ENCODE peak calls at places on chromosomes 13 and 19, in seven cellular contexts. H, O, Q, I, T, R and U are unnamed samples.

GRCh38 chr13:51501096-51501495 is 48.3 kb upstream of the INTS6 start:
- DNase-seq in I (no peak), H (no peak), Q (peak; percentile 52), R (no peak), T (no peak), O (no peak), U (no peak)

GRCh38 chr19:31444931-31445330 is 95.7 kb upstream of the TSHZ3 start:
- DNase-seq in I (no peak), T (no peak), Q (no peak), O (no peak), R (no peak), H (no peak), U (no peak)

GRCh38 chr13:51325837-51326236 is 13.7 kb upstream of the SERPINE3 start:
- DNase-seq in R (no peak), H (no peak), I (no peak), O (no peak), Q (no peak), T (no peak), U (no peak)

GRCh38 chr19:42325308-42325895 is at the start of gene MEGF8:
- DNase-seq in O (peak; percentile 94), T (peak; percentile 96), I (peak; percentile 98), R (peak; percentile 98), Q (peak; percentile 98), H (peak; percentile 99), U (peak; percentile 99)

GRCh38 chr19:5397804-5398692 is 57.2 kb upstream of the ZNRF4 start:
- DNase-seq in O (no peak), Q (no peak), I (no peak), R (no peak), T (no peak), H (no peak), U (no peak)

GRCh38 chr13:99540530-99540929 is 39.3 kb downstream of the TM9SF2 start:
- DNase-seq in H (no peak), Q (no peak), T (no peak), I (no peak), O (no peak), R (no peak), U (no peak)

GRCh38 chr13:99971576-99972189 is at the start of gene ZIC5:
- DNase-seq in I (no peak), T (no peak), H (no peak), O (no peak), Q (no peak), R (peak; percentile 82), U (no peak)

GRCh38 chr13:47829684-47830083 is 171.4 kb downstream of the SUCLA2 start:
- DNase-seq in R (no peak), H (no peak), Q (peak; percentile 65), I (no peak), T (no peak), O (no peak), U (peak; percentile 41)

GRCh38 chr19:6531163-6531955 is 533 bp downstream of the TNFSF9 start:
- DNase-seq in O (no peak), R (no peak), T (no peak), I (no peak), Q (no peak), H (no peak), U (no peak)

GRCh38 chr13:82294226-82294625 is 1588.0 kb downstream of the SLITRK1 start:
- DNase-seq in O (no peak), Q (no peak), R (no peak), H (no peak), T (no peak), I (no peak), U (no peak)

GRCh38 chr13:112959701-112960542 is 9.1 kb upstream of the MCF2L start:
- DNase-seq in H (no peak), I (no peak), T (no peak), O (no peak), Q (no peak), R (no peak), U (no peak)

GRCh38 chr13:32206097-32206740 is 108.9 kb downstream of the ZAR1L start:
- DNase-seq in R (no peak), Q (no peak), O (no peak), I (no peak), H (no peak), T (no peak), U (no peak)

GRCh38 chr13:48070942-48071341 is 24.0 kb downstream of the MED4 start:
- DNase-seq in I (no peak), Q (no peak), H (no peak), R (no peak), T (no peak), O (no peak), U (no peak)

GRCh38 chr19:43643326-43643725 is 3.7 kb upstream of the CADM4 start:
- DNase-seq in Q (peak; percentile 29), R (no peak), O (no peak), H (no peak), I (no peak), T (no peak), U (peak; percentile 15)

GRCh38 chr19:12596485-12596884 is 14.1 kb downstream of the ZNF490 start:
- DNase-seq in H (no peak), I (no peak), O (no peak), R (no peak), T (no peak), Q (no peak), U (no peak)

GRCh38 chr13:114049026-114049425 is 75.2 kb upstream of the C13orf46 start:
- DNase-seq in T (no peak), R (no peak), Q (no peak), H (peak; percentile 38), I (no peak), O (no peak), U (no peak)

GRCh38 chr13:34816543-34816942 is 125.5 kb upstream of the NBEA start:
- DNase-seq in R (peak; percentile 26), T (no peak), Q (no peak), O (peak; percentile 4), H (no peak), I (no peak), U (peak; percentile 2)

GRCh38 chr13:111572956-111573355 is 252.5 kb downstream of the TEX29 start:
- DNase-seq in T (no peak), O (no peak), I (no peak), Q (no peak), H (no peak), R (no peak), U (no peak)

GRCh38 chr19:5823579-5824281 is 15.8 kb downstream of the FUT6 start:
- DNase-seq in H (no peak), T (no peak), I (no peak), Q (no peak), R (no peak), O (no peak), U (no peak)

GRCh38 chr19:55175117-55175867 is 4.8 kb downstream of the SYT5 start:
- DNase-seq in H (no peak), I (no peak), O (no peak), Q (no peak), R (no peak), T (no peak), U (no peak)

GRCh38 chr19:55173717-55174409 is 6.2 kb downstream of the SYT5 start:
- DNase-seq in I (no peak), Q (peak; percentile 81), O (peak; percentile 34), T (no peak), R (no peak), H (no peak), U (peak; percentile 80)

GRCh38 chr19:55176116-55176515 is 4.0 kb downstream of the SYT5 start:
- DNase-seq in Q (no peak), O (no peak), I (no peak), T (no peak), H (no peak), R (no peak), U (no peak)

GRCh38 chr19:55173186-55173716 is 6.8 kb upstream of the DNAAF3 start:
- DNase-seq in T (no peak), I (no peak), H (no peak), Q (no peak), R (no peak), O (no peak), U (no peak)

DNA sequence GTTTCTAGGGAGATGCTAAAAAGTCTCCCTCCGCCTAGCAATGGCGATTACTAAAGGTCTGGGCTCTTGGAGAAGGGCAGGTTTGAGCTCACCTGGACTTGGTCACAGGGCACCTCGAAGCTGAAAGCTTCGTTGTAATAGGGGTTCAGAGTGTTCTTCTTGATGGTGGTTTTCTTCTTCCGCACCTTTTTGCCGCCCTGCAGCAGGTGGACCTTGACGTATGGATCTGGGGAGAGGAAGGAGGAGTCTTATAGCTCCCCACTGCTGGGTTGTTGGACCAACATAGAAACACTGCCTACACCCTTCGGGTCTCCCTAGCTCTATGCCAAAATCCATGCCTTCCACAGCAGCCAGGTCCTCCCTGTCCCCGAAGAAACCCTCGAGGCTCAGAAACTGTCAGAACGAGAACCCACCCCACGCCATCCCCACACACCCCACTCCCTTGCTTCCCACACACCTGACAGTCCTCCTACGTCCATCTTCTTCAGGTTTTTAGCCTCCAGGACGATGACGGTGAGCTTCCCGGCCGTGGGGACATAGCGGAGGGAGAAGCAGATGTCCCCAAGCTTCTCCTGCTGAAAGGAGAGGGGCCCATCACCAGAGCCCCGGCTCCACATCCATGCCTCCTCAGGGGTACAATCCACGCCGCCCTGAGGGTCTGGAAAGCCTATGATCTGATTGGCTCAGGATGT is 5.5 kb downstream of the SYT5 start:
- DNase-seq in O (no peak), H (no peak), I (no peak), R (no peak), T (no peak), Q (no peak), U (no peak)
- H3K4me3 ChIP-seq in O (no peak overlapping the region), H (peak overlapping the region; percentile 44), I (no peak overlapping the region), R (no peak overlapping the region), T (peak overlapping the region; percentile 69), Q (no peak overlapping the region), U (peak overlapping the region; percentile 22)

DNA sequence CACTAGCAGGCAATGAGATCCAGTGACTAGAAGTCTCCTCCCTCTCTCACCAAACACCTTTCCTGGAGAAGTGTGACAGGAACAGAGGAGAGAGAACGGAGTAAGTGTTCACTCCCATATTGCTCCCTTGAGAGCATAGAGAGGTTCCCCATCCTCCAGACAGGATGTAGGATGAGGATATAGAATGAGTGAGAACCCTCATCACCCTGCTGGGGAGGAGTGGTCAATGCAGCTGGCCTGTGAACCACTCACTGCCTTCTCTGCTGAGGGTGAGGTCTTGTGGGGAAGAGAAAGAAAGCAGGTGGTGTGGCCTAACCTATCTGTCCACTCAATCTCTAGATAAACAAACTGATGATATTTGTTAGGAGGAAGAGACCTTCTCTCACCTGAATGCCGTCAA is 386.6 kb downstream of the PCDH20 start:
- DNase-seq in H (no peak), Q (no peak), T (no peak), O (no peak), R (no peak), I (no peak), U (no peak)
- TF ChIP-seq CTCF in H (no peak), Q (no peak), T (no peak), O (no peak), R (no peak), I (no peak), U (no peak)

GRCh38 chr13:78608254-78608704 is 4.9 kb upstream of the POU4F1 start:
- DNase-seq in R (no peak), I (no peak), H (no peak), T (no peak), Q (no peak), O (no peak), U (no peak)
- H3K4me3 ChIP-seq in R (peak overlapping the region; percentile 48), I (no peak overlapping the region), H (no peak overlapping the region), T (peak overlapping the region; percentile 70), Q (no peak overlapping the region), O (peak overlapping the region; percentile 30), U (peak overlapping the region; percentile 63)

DNA sequence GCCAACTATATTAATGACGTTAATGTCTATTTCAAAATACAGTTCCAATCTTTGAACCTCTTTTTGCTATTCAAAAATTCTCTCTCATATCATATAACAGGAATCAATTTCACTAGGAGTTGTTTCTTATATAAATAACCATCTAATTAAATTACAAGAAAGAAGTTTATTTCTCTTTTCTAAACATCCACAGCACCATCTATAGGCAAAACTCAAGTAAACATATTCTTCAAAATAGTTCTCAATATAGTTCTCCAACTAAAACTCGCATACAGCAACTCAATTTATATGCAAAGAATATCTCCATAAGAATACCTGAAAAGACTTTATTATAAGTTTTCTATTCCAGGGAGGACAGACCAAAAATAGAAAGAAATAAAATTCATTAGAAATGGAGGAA is 65.6 kb downstream of the RBM26 start:
- DNase-seq in H (no peak), I (no peak), R (no peak), T (no peak), Q (no peak), O (no peak), U (no peak)
- TF ChIP-seq CTCF in H (no peak), I (no peak), R (no peak), T (no peak), Q (no peak), O (no peak), U (no peak)